ENCODE peak calls at places on chromosomes 7 and 10, in seven cellular contexts. M is right lobe of liver, A is ovary, U is uterus, H is heart left ventricle, O is A549, E is adrenal gland. X is an unnamed sample. For H3K4me1, the result is how much of the 10 kb centered on the place peaks cover.

GRCh38 chr7:39130740-39131538 is 153.2 kb downstream of the POU6F2 start:
- DNase-seq in U (no peak), M (no peak), A (no peak), E (no peak), H (no peak), O (no peak), X (no peak)

GRCh38 chr7:116575853-116576252 is 51.0 kb downstream of the CAV1 start:
- DNase-seq in O (no peak), E (no peak), U (no peak), H (no peak), M (no peak), A (no peak), X (no peak)

GRCh38 chr10:115657161-115657850 is 564.1 kb downstream of the ATRNL1 start:
- DNase-seq in A (no peak), O (no peak), U (no peak), E (no peak), M (no peak), H (no peak), X (no peak)

GRCh38 chr7:152180587-152180986 is 155.1 kb downstream of the GALNT11 start:
- DNase-seq in M (no peak), O (no peak), A (peak), E (peak), H (no peak), U (no peak), X (no peak)

GRCh38 chr10:86440874-86441838 is 74.6 kb upstream of the GRID1 start:
- DNase-seq in H (no peak), E (peak), M (no peak), O (peak), U (no peak), A (no peak), X (no peak)

GRCh38 chr7:120725376-120726039 is 132.4 kb downstream of the TSPAN12 start:
- DNase-seq in E (no peak), H (no peak), M (no peak), O (peak), A (no peak), U (no peak), X (no peak)

GRCh38 chr10:3890602-3891352 is 105.8 kb upstream of the KLF6 start:
- DNase-seq in H (no peak), M (no peak), E (no peak), A (no peak), U (no peak), O (no peak), X (no peak)

GRCh38 chr10:17847586-17848296 is 38.6 kb downstream of the MRC1 start:
- DNase-seq in M (no peak), U (no peak), A (no peak), O (no peak), H (no peak), E (no peak), X (no peak)

GRCh38 chr10:132945894-132946255 is 3.5 kb upstream of the CFAP46 start:
- DNase-seq in E (no peak), O (no peak), U (no peak), H (no peak), M (no peak), A (no peak), X (no peak)

GRCh38 chr7:134690614-134691504 is 44.2 kb downstream of the BPGM start:
- DNase-seq in A (no peak), O (no peak), U (no peak), H (no peak), M (no peak), E (no peak), X (no peak)

GRCh38 chr10:61612009-61612408 is 50.7 kb upstream of the CABCOCO1 start:
- DNase-seq in E (peak), H (no peak), M (no peak), O (no peak), U (peak), A (no peak), X (peak)

GRCh38 chr7:105185290-105186010 is 171.4 kb downstream of the KMT2E start:
- DNase-seq in A (no peak), O (no peak), E (no peak), U (no peak), H (no peak), M (no peak), X (no peak)

GRCh38 chr7:53744361-53744760 is 708.9 kb downstream of the POM121L12 start:
- DNase-seq in M (no peak), O (no peak), E (no peak), U (no peak), A (no peak), H (no peak), X (no peak)

GRCh38 chr10:83959330-83959729 is 180.0 kb upstream of the GHITM start:
- DNase-seq in E (no peak), M (no peak), H (no peak), O (no peak), U (no peak), A (no peak), X (no peak)

GRCh38 chr10:6929157-6929830 is 349.2 kb upstream of the PRKCQ start:
- DNase-seq in E (no peak), A (no peak), H (no peak), O (no peak), M (no peak), U (no peak), X (no peak)

GRCh38 chr7:27842094-27842493 is 102.1 kb downstream of the TAX1BP1 start:
- DNase-seq in O (no peak), U (no peak), M (no peak), E (no peak), H (no peak), A (no peak), X (no peak)

GRCh38 chr7:6623589-6624245 is 8.3 kb downstream of the ZNF853 start:
- DNase-seq in A (no peak), H (no peak), O (no peak), M (no peak), E (no peak), U (no peak), X (no peak)

GRCh38 chr7:32275216-32275979 is 205.2 kb upstream of the PDE1C start:
- DNase-seq in U (no peak), E (no peak), O (no peak), A (no peak), M (no peak), H (no peak), X (no peak)

GRCh38 chr10:71850021-71850744 is 868 bp downstream of the PSAP start:
- DNase-seq in M (no peak), H (no peak), U (no peak), O (no peak), A (no peak), E (no peak), X (no peak)

GRCh38 chr10:125028291-125028867 is 86.5 kb downstream of the ZRANB1 start:
- DNase-seq in H (peak), U (no peak), M (no peak), E (no peak), A (no peak), O (no peak), X (no peak)

GRCh38 chr7:84283798-84284197 is 89.2 kb upstream of the SEMA3A start:
- DNase-seq in A (no peak), E (no peak), U (no peak), O (no peak), H (no peak), M (no peak), X (no peak)

GRCh38 chr7:10106609-10107008 is 867.1 kb upstream of the PHF14 start:
- DNase-seq in A (no peak), H (no peak), E (no peak), M (no peak), U (no peak), O (no peak), X (no peak)

GRCh38 chr10:78139336-78139735 is 105.7 kb downstream of the RPS24 start:
- DNase-seq in O (no peak), E (no peak), M (no peak), H (peak), A (no peak), U (peak), X (no peak)

GRCh38 chr10:36488579-36488978 is 636.8 kb upstream of the ANKRD30A start:
- DNase-seq in U (no peak), E (no peak), M (no peak), H (no peak), O (no peak), A (no peak), X (no peak)

DNA sequence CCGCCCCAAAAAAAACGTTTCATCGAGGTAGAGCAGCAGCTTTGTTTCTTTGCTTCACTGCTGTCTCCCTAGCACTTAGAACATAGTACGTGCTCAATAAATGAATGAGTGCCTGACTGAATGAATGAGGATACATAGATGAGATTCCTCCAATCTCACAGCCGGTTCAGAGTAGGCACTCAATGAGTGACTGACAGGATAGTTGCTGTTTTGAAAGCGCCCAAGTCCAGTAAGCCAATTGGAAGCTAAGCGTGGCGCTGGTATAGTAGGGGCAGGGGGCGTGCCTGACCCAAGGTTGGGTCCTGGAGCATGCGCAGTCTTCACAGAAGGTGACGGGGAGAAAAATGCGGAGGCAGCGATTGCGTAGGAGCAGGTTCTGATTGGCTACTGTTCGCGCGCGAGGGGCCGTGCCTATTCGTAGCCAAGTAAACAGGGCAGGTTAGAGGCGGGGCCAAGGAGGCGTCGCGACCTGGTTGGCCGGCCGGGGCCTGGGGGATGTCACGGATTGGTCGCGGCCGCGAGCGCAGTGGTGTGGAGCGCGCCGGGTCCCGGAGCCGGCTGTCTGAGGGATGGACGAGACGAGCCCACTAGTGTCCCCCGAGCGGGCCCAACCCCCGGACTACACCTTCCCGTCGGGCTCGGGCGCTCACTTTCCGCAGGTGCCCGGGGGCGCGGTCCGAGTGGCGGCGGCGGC is at the start of gene PI4K2A:
- DNase-seq in M (peak), U (peak), E (peak), H (peak), O (peak), A (peak), X (peak)
- TF ChIP-seq POLR2A in M (peak), U (peak), E (peak), H (peak), O (peak), A (peak), X (no peak)

GRCh38 chr10:119474606-119475005 is 67.9 kb downstream of the RGS10 start:
- DNase-seq in M (no peak), U (no peak), E (no peak), H (no peak), A (no peak), O (no peak), X (no peak)
- H3K4me1 ChIP-seq in M (under half), U (under half), E (under half), H (under half), A (under half), O (under half), X (under half)

DNA sequence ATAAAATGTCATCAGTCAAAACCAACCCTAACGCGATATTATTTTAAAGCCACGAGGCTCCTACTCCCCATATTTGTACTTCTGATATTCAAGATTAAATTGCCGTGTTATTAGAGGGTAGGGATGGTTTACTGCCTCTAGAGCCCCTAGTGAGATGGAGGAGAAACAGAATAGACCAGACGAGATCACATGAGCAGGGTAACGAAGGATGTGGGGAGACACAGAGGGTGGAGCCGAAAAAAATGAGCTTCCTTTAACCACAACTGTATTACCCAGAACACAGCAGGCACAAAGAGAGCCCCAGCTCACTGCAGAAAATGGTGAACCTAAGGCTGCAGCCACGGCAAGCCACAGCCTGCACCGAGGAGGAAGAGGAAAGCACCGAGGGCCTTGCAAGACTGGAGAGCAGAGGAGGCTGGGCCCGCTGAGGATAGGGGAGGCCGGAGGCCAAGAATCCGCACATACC is 14.3 kb downstream of the ZC3HAV1 start:
- DNase-seq in A (no peak), E (no peak), H (no peak), O (no peak), M (no peak), U (no peak), X (no peak)
- H3K4me3 ChIP-seq in A (no peak), E (no peak), H (no peak), O (no peak), M (no peak), U (no peak), X (no peak)

DNA sequence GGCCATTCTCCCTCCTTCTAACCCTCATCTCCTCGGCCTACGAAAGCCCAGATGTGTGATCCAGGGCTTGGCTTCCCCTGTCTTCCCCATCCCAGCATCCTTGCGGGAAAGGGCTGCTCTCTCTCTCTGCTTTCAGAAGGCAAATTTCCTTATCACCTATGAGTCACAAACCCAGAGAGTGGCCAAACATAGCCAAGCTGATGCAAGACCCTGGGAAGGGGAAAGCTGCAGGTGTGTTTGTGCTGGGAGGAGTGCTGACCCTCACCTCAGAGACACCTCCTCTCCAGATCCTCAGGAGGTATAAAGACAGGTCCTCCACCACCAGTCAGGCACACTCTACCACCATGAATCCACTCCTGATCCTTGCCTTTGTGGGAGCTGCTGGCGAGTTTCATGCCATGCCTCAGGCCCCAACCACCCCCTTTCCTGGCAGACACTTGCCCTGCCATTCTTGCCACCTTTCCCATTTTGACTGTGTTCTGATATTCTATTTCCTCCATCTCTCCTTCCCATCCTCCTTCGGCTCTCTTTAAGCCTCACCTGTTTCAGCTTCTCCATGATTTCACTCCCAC is 10.6 kb upstream of the PRSS2 start:
- DNase-seq in E (no peak), M (no peak), U (no peak), O (no peak), H (no peak), A (no peak), X (no peak)
- TF ChIP-seq POLR2A in E (no peak), M (no peak), U (no peak), O (no peak), H (no peak), A (no peak), X (no peak)

DNA sequence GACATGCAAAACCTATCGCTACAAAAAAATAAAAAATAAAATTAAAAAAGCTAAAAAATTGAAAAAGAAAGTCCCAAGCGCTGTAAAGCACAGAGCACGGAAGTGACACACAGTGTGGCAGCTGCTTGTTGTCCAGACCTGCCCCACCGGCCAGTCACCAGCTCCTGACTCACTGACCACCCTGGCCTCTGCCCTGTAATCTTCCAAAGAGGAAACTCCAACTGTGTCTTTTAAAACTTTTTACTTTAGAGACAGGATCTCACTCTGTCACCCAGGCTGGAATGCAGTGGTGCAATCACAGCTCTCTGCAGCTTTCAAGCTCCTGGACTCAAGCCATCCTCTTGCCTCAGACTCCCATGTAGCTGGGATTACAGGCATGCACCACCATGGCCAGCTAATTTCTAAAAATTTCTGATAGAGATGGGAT is 23.6 kb downstream of the GNA12 start:
- DNase-seq in E (peak), U (peak), H (peak), A (peak), M (peak), O (peak), X (peak)
- H3K4me1 ChIP-seq in E (half or more), U (under half), H (half or more), A (under half), M (under half), O (half or more), X (under half)

GRCh38 chr7:100167912-100168323 is 499 bp downstream of the GAL3ST4 start:
- DNase-seq in U (no peak), O (no peak), M (no peak), A (peak), E (no peak), H (no peak), X (no peak)
- H3K4me3 ChIP-seq in U (peak), O (no peak), M (peak), A (peak), E (no peak), H (peak), X (peak)

X was measured in suprapubic skin.